ENCODE peak calls at places on chromosomes 5 and 9, in six cellular contexts. C, X, Z, N, I and K are unnamed samples.
A peak's percentile ranks its signal among the peaks of the same experiment; 100 is the strongest.

GRCh38 chr5:119655081-119655480 is 25.7 kb downstream of the FAM170A start:
- DNase-seq in X (peak; percentile 59), C (no peak), I (no peak), Z (no peak), N (no peak), K (peak; percentile 2)

GRCh38 chr9:123217148-123217585 is 51.2 kb downstream of the STRBP start:
- DNase-seq in C (no peak), Z (peak; percentile 1), I (no peak), N (no peak), X (no peak), K (no peak)

GRCh38 chr5:102223542-102224444 is 72.3 kb downstream of the SLCO4C1 start:
- DNase-seq in I (no peak), N (peak; percentile 32), Z (peak; percentile 2), C (no peak), X (peak; percentile 54), K (peak; percentile 86)

GRCh38 chr9:121568541-121569265 is 69.1 kb upstream of the GGTA1 start:
- DNase-seq in I (no peak), N (no peak), Z (peak; percentile 24), X (no peak), C (no peak), K (no peak)

GRCh38 chr5:56415356-56415765 is 182.2 kb upstream of the ANKRD55 start:
- DNase-seq in X (peak; percentile 82), Z (peak; percentile 91), I (no peak), C (no peak), N (no peak), K (peak; percentile 68)

GRCh38 chr5:77709993-77710392 is 66.1 kb downstream of the TBCA start:
- DNase-seq in X (no peak), I (no peak), N (no peak), Z (no peak), C (no peak), K (no peak)

GRCh38 chr9:113602126-113603119 is 138.9 kb downstream of the RGS3 start:
- DNase-seq in Z (peak; percentile 88), X (peak; percentile 84), N (no peak), C (peak; percentile 93), I (peak; percentile 87), K (peak; percentile 37)

GRCh38 chr5:31106742-31107546 is 86.5 kb upstream of the CDH6 start:
- DNase-seq in Z (peak; percentile 90), X (peak; percentile 25), I (no peak), N (peak; percentile 67), C (no peak), K (no peak)

GRCh38 chr9:135245482-135246247 is 158.2 kb downstream of the OLFM1 start:
- DNase-seq in I (no peak), X (no peak), C (no peak), N (no peak), Z (no peak), K (no peak)

GRCh38 chr9:116395409-116396037 is 241.9 kb downstream of the PAPPA start:
- DNase-seq in C (no peak), I (no peak), Z (no peak), N (no peak), X (no peak), K (no peak)

GRCh38 chr5:92560698-92561361 is 1020.2 kb downstream of the NR2F1-AS1 start:
- DNase-seq in X (peak; percentile 80), Z (peak; percentile 59), C (no peak), I (no peak), N (no peak), K (peak; percentile 37)

GRCh38 chr5:60332244-60333018 is 367.5 kb downstream of the DEPDC1B start:
- DNase-seq in I (no peak), N (no peak), Z (peak; percentile 37), X (peak; percentile 50), C (no peak), K (no peak)
- H4K91ac ChIP-seq in I (no peak overlapping the region), N (no peak overlapping the region), Z (no peak overlapping the region), X (no peak overlapping the region), C (no peak overlapping the region), K (no peak overlapping the region)

GRCh38 chr5:14759744-14760547 is 95.4 kb downstream of the OTULIN start:
- DNase-seq in X (no peak), C (no peak), Z (no peak), N (no peak), I (no peak), K (no peak)
- H3K4me1 ChIP-seq in X (no peaks in the 10 kb centered on the region), C (no peaks in the 10 kb centered on the region), Z (no peaks in the 10 kb centered on the region), N (peaks cover 2% of the 10 kb centered on the region), I (no peaks in the 10 kb centered on the region), K (no peaks in the 10 kb centered on the region)

DNA sequence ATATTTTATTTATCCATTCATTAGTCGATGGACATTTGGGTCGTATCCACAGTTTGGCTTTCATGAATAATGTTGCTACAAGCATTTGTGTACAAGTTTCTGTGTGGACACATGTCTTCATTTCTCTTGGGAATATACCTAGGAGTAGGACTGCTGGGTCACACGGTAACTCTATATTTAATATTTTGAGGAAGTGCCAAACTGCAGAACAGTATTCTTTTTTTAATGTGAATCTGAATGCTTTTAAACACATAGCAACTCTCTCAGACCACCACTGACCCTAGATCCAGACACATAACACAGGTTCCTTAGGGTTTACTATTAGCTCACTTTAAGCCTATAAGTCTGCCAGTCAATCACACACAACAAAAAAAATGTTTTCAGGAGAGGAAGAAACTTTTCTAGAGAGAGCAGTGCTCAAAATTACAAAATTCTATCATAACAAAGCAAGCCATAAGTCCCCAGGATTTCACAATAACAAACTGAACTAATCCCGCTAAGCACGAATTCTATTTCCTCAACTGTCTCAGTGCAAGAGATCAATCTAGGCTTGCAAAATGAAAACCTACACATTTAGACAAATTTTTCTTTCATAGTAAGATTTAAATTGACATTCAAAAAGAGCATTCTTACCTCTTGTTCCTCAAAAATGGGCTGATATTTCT is 41.8 kb upstream of the GABBR2 start:
- DNase-seq in I (no peak), X (no peak), C (no peak), Z (no peak), N (no peak), K (no peak)
- H4K91ac ChIP-seq in I (no peak overlapping the region), X (no peak overlapping the region), C (no peak overlapping the region), Z (no peak overlapping the region), N (no peak overlapping the region), K (no peak overlapping the region)

GRCh38 chr5:17228833-17229291 is 11.4 kb downstream of the BASP1 start:
- DNase-seq in N (no peak), Z (peak; percentile 78), X (peak; percentile 52), C (no peak), I (no peak), K (peak; percentile 43)
- H3K4me1 ChIP-seq in N (no peaks in the 10 kb centered on the region), Z (peaks cover 24% of the 10 kb centered on the region), X (peaks cover 4% of the 10 kb centered on the region), C (peaks cover 6% of the 10 kb centered on the region), I (peaks cover 4% of the 10 kb centered on the region), K (peaks cover 20% of the 10 kb centered on the region)

GRCh38 chr9:118444403-118444802 is 740.2 kb downstream of the TLR4 start:
- DNase-seq in I (no peak), C (no peak), X (no peak), Z (no peak), N (no peak), K (no peak)

GRCh38 chr9:118439446-118439845 is 735.2 kb downstream of the TLR4 start:
- DNase-seq in X (no peak), I (no peak), N (no peak), C (no peak), Z (no peak), K (no peak)

DNA sequence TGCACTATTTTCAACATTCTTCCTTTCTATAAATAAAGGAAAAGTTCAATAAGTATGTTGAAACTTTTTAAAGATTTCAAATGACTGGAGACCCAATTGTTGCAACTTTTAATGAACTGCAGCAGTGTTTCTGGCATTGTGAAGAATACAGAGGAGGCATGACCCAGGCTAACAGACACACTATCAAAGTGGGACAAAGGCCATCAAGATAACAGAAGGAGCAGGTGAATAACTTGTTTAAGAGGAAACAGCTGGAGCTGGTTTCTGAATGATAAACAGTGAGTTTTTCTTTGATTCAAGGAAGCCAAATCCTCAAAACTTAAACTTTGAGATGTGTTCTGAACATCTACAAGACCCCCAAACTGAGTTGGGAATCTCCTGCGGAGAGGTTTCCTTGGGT is 734.6 kb downstream of the TLR4 start:
- DNase-seq in C (no peak), Z (no peak), X (no peak), N (no peak), I (no peak), K (no peak)
- H4K91ac ChIP-seq in C (no peak overlapping the region), Z (no peak overlapping the region), X (no peak overlapping the region), N (no peak overlapping the region), I (no peak overlapping the region), K (no peak overlapping the region)

DNA sequence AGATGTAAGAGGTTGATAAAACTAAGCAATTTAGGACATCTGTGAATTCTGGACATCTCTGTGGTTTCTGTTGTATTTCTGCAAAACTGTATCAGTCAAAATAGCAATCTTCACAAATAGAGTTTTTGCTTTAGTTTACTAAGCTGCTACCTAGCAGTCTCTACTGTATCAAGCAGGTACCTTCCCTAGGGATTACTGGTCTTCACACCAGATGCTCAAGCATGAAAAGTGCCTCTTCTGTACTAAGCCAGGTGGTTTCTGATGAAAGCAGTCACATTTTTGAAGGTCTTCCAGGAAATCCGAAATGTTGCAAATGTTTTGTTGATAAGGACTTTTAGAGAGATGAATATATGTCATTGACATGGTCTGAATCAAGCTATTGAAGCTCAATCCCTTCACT is 539.9 kb downstream of the KCTD16 start:
- DNase-seq in X (no peak), N (no peak), Z (no peak), C (no peak), I (no peak), K (no peak)
- H3K4me1 ChIP-seq in X (no peaks in the 10 kb centered on the region), N (no peaks in the 10 kb centered on the region), Z (no peaks in the 10 kb centered on the region), C (no peaks in the 10 kb centered on the region), I (no peaks in the 10 kb centered on the region), K (no peaks in the 10 kb centered on the region)

DNA sequence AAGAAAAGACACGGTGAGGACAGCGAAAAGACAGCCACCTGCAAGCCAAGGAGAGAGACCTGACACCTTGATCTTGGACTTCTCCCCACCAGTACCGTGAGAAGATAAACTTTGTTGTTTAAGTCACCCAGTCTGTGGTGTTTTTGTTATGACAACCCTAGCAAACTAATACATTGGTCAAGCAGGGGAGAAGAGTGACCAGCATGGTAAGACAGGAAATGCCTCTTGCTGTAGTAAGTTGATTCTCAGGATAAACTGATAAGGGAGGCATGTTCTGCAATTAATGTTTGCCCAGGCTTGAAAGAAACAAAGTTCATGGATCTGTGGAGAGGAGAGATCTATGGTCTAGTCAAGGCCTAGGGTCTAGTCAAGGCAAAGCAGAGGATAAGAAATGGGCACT is 801.2 kb downstream of the MAT2B start:
- DNase-seq in X (peak; percentile 78), C (no peak), N (no peak), Z (peak; percentile 60), I (no peak), K (peak; percentile 47)
- H4K91ac ChIP-seq in X (peak overlapping the region; percentile 12), C (no peak overlapping the region), N (no peak overlapping the region), Z (no peak overlapping the region), I (no peak overlapping the region), K (no peak overlapping the region)